ENCODE peak calls at places on chromosome 16, in six cellular contexts. Q, X, P, E, O and W are unnamed samples.

GRCh38 chr16:17396762-17397498 is 73.8 kb downstream of the XYLT1 start:
- DNase-seq in Q (no peak), X (no peak), P (no peak), E (peak; percentile 89), O (no peak), W (no peak)

GRCh38 chr16:20637247-20637646 is 60.2 kb downstream of the ACSM1 start:
- DNase-seq in Q (no peak), X (no peak), P (no peak), E (no peak), O (no peak), W (no peak)

GRCh38 chr16:88724855-88725555 is 18.7 kb downstream of the CTU2 start:
- DNase-seq in Q (no peak), X (no peak), P (no peak), E (no peak), O (no peak), W (no peak)

GRCh38 chr16:12344577-12345343 is 368.2 kb downstream of the SNX29 start:
- DNase-seq in Q (no peak), X (no peak), P (no peak), E (no peak), O (no peak), W (no peak)

GRCh38 chr16:19044781-19045180 is 22.6 kb upstream of the COQ7 start:
- DNase-seq in Q (no peak), X (no peak), P (no peak), E (no peak), O (no peak), W (no peak)

GRCh38 chr16:27430512-27430911 is 28.5 kb downstream of the IL21R start:
- DNase-seq in Q (no peak), X (no peak), P (no peak), E (no peak), O (no peak), W (no peak)

GRCh38 chr16:69861276-69862030 is 89.7 kb upstream of the CLEC18A start:
- DNase-seq in Q (no peak), X (no peak), P (no peak), E (peak; percentile 68), O (no peak), W (peak; percentile 52)

GRCh38 chr16:21100447-21100846 is 50.2 kb downstream of the DNAH3 start:
- DNase-seq in Q (no peak), X (peak; percentile 81), P (no peak), E (no peak), O (no peak), W (peak; percentile 59)

GRCh38 chr16:79066621-79067020 is 533.9 kb downstream of the MAF start:
- DNase-seq in Q (no peak), X (no peak), P (no peak), E (peak; percentile 40), O (peak; percentile 15), W (no peak)

GRCh38 chr16:66523861-66524354 is 26.0 kb downstream of the TK2 start:
- DNase-seq in Q (peak; percentile 48), X (no peak), P (no peak), E (no peak), O (no peak), W (no peak)

GRCh38 chr16:87698241-87698640 is 67.5 kb downstream of the KLHDC4 start:
- DNase-seq in Q (no peak), X (no peak), P (no peak), E (no peak), O (no peak), W (no peak)

GRCh38 chr16:2194852-2195315 is 1.5 kb downstream of the CASKIN1 start:
- DNase-seq in Q (peak; percentile 83), X (peak; percentile 44), P (peak; percentile 33), E (peak; percentile 81), O (peak; percentile 95), W (no peak)

GRCh38 chr16:9092963-9093477 is 1.6 kb downstream of the HAPSTR1 start:
- DNase-seq in Q (no peak), X (no peak), P (no peak), E (peak; percentile 73), O (peak; percentile 33), W (no peak)

GRCh38 chr16:66692341-66692740 is 4.2 kb downstream of the CMTM4 start:
- DNase-seq in Q (no peak), X (no peak), P (no peak), E (no peak), O (no peak), W (no peak)

GRCh38 chr16:54503436-54503835 is 216.8 kb upstream of the IRX3 start:
- DNase-seq in Q (no peak), X (no peak), P (no peak), E (no peak), O (no peak), W (peak; percentile 53)

GRCh38 chr16:8109510-8110369 is 480.6 kb downstream of the TMEM114 start:
- DNase-seq in Q (no peak), X (no peak), P (no peak), E (no peak), O (no peak), W (no peak)

GRCh38 chr16:53678756-53679334 is 24.8 kb downstream of the RPGRIP1L start:
- DNase-seq in Q (no peak), X (peak; percentile 9), P (no peak), E (no peak), O (no peak), W (no peak)

GRCh38 chr16:3356118-3356517 is 429 bp downstream of the OR2C1 start:
- DNase-seq in Q (no peak), X (no peak), P (no peak), E (no peak), O (no peak), W (no peak)

GRCh38 chr16:53022374-53022773 is 30.3 kb downstream of the CHD9NB start:
- DNase-seq in Q (no peak), X (peak; percentile 51), P (no peak), E (peak; percentile 33), O (peak; percentile 64), W (peak; percentile 27)

GRCh38 chr16:68480084-68480995 is 32.0 kb upstream of the SMPD3 start:
- DNase-seq in Q (no peak), X (no peak), P (no peak), E (no peak), O (no peak), W (no peak)

GRCh38 chr16:592518-593306 is 2.8 kb downstream of the RAB40C start:
- DNase-seq in Q (no peak), X (no peak), P (no peak), E (peak; percentile 84), O (no peak), W (no peak)

GRCh38 chr16:19555938-19556778 is 655 bp downstream of the VPS35L start:
- DNase-seq in Q (no peak), X (peak; percentile 47), P (no peak), E (no peak), O (peak; percentile 85), W (no peak)

GRCh38 chr16:3503513-3503912 is 2.7 kb downstream of the CLUAP1 start:
- DNase-seq in Q (no peak), X (no peak), P (peak; percentile 39), E (no peak), O (no peak), W (no peak)

GRCh38 chr16:80614908-80615696 is 74.3 kb downstream of the DYNLRB2 start:
- DNase-seq in Q (no peak), X (peak; percentile 94), P (no peak), E (no peak), O (no peak), W (peak; percentile 49)

GRCh38 chr16:69711115-69711740 is 15.1 kb downstream of the NQO1 start:
- DNase-seq in Q (no peak), X (peak; percentile 68), P (no peak), E (peak; percentile 93), O (no peak), W (peak; percentile 15)